ENCODE peak calls at places on chromosomes 7 and 10, in six cellular contexts. L, S, U, V, T and R are unnamed samples.

GRCh38 chr7:122303971-122304603 is 463 bp downstream of the FEZF1 start:
- DNase-seq in L (no peak), U (no peak), T (peak), V (no peak), S (no peak), R (no peak)

GRCh38 chr7:156722427-156722826 is 81.9 kb downstream of the RNF32 start:
- DNase-seq in L (no peak), U (no peak), S (no peak), T (no peak), V (no peak), R (no peak)

GRCh38 chr10:34711500-34711899 is 103.6 kb downstream of the PARD3 start:
- DNase-seq in U (no peak), V (no peak), S (no peak), L (no peak), T (no peak), R (no peak)

GRCh38 chr7:41698726-41699125 is 4.2 kb downstream of the INHBA start:
- DNase-seq in V (no peak), T (no peak), S (no peak), U (no peak), L (no peak), R (no peak)

GRCh38 chr10:33876547-33877400 is 542.3 kb upstream of the NRP1 start:
- DNase-seq in U (no peak), T (no peak), S (no peak), L (no peak), V (no peak), R (no peak)

GRCh38 chr10:36779238-36779846 is 346.1 kb upstream of the ANKRD30A start:
- DNase-seq in U (no peak), L (no peak), V (peak), T (no peak), S (no peak), R (peak)

GRCh38 chr7:123492485-123492884 is 41.9 kb downstream of the IQUB start:
- DNase-seq in T (no peak), V (no peak), U (no peak), L (no peak), S (no peak), R (no peak)

GRCh38 chr7:130960208-130960988 is 226.4 kb upstream of the KLF14 start:
- DNase-seq in S (no peak), U (no peak), T (peak), L (no peak), V (peak), R (peak)

GRCh38 chr10:2584385-2584784 is 483.0 kb upstream of the PFKP start:
- DNase-seq in U (no peak), T (no peak), L (no peak), S (no peak), V (no peak), R (no peak)

GRCh38 chr10:2043379-2043778 is 306.1 kb upstream of the ADARB2 start:
- DNase-seq in T (no peak), V (no peak), S (no peak), L (no peak), U (no peak), R (no peak)

GRCh38 chr10:102230264-102230860 is 4.3 kb downstream of the ELOVL3 start:
- DNase-seq in T (no peak), U (peak), S (no peak), L (no peak), V (no peak), R (no peak)

GRCh38 chr7:70660154-70660818 is 471.7 kb upstream of the GALNT17 start:
- DNase-seq in V (no peak), L (no peak), S (no peak), U (no peak), T (no peak), R (no peak)

GRCh38 chr7:25383402-25383801 is 155.1 kb upstream of the NPVF start:
- DNase-seq in V (no peak), T (no peak), U (no peak), S (no peak), L (no peak), R (no peak)

GRCh38 chr7:132619967-132620366 is 43.7 kb upstream of the PLXNA4 start:
- DNase-seq in T (no peak), V (no peak), L (no peak), S (no peak), U (no peak), R (no peak)

GRCh38 chr10:13950543-13950939 is 363.8 kb downstream of the PRPF18 start:
- DNase-seq in L (no peak), T (no peak), U (no peak), V (no peak), S (no peak), R (no peak)

GRCh38 chr7:45178241-45179225 is 20.9 kb downstream of the RAMP3 start:
- DNase-seq in T (peak), S (no peak), L (no peak), V (no peak), U (peak), R (no peak)

GRCh38 chr7:3995187-3995586 is 686.9 kb upstream of the FOXK1 start:
- DNase-seq in L (no peak), V (no peak), S (no peak), U (no peak), T (no peak), R (no peak)

GRCh38 chr7:39560997-39561396 is 5.2 kb upstream of the YAE1 start:
- DNase-seq in S (no peak), T (no peak), U (no peak), V (no peak), L (no peak), R (no peak)

GRCh38 chr10:11177926-11178453 is 160.3 kb downstream of the CELF2 start:
- DNase-seq in L (no peak), U (no peak), S (no peak), T (peak), V (no peak), R (no peak)

GRCh38 chr10:1668347-1668746 is 69.0 kb downstream of the ADARB2 start:
- DNase-seq in T (no peak), U (no peak), V (no peak), L (no peak), S (no peak), R (no peak)

GRCh38 chr7:130379019-130379418 is 1.3 kb upstream of the CPA1 start:
- DNase-seq in V (no peak), U (peak), S (no peak), L (no peak), T (no peak), R (no peak)

GRCh38 chr7:135300913-135301765 is 67.5 kb downstream of the STRA8 start:
- DNase-seq in T (no peak), L (no peak), U (no peak), V (no peak), S (no peak), R (no peak)